ENCODE peak calls at places on chromosomes 12 and 14, in six cellular contexts. D is RWPE1, X is heart left ventricle, O is lung, Y is ovary, V is Panc1. F is an unnamed sample.

GRCh38 chr12:107139787-107140186 is 46.4 kb upstream of the CRY1 start:
- DNase-seq in Y (no peak), D (no peak), O (no peak), X (no peak), V (no peak), F (no peak)

GRCh38 chr14:50823763-50824636 is 7.0 kb downstream of the NIN start:
- DNase-seq in Y (no peak), D (no peak), V (no peak), X (no peak), O (no peak), F (no peak)

GRCh38 chr12:79725987-79726386 is 35.2 kb upstream of the PAWR start:
- DNase-seq in X (no peak), O (no peak), Y (no peak), V (no peak), D (peak; percentile 83), F (no peak)

GRCh38 chr14:70789361-70789760 is 20.0 kb downstream of the MAP3K9 start:
- DNase-seq in O (peak; percentile 68), Y (peak; percentile 63), D (no peak), X (no peak), V (no peak), F (no peak)

GRCh38 chr12:66050283-66050576 is 80.3 kb downstream of the LLPH start:
- DNase-seq in V (no peak), X (no peak), O (no peak), Y (no peak), D (no peak), F (no peak)

GRCh38 chr12:6215932-6216494 is 15.8 kb downstream of the CD9 start:
- DNase-seq in O (peak; percentile 92), V (peak; percentile 76), Y (no peak), D (peak; percentile 96), X (no peak), F (peak; percentile 79)

GRCh38 chr14:34895277-34895676 is 20.1 kb upstream of the BAZ1A start:
- DNase-seq in X (no peak), Y (no peak), D (no peak), O (no peak), V (no peak), F (no peak)

GRCh38 chr14:32627545-32628298 is 298.6 kb downstream of the AKAP6 start:
- DNase-seq in V (no peak), O (no peak), D (no peak), X (no peak), Y (no peak), F (no peak)

GRCh38 chr12:8018666-8019581 is 13.6 kb upstream of the FOXJ2 start:
- DNase-seq in D (no peak), X (no peak), Y (no peak), O (no peak), V (no peak), F (peak; percentile 61)

GRCh38 chr12:98388126-98388525 is 127.3 kb upstream of the TMPO start:
- DNase-seq in O (no peak), Y (no peak), V (no peak), X (no peak), D (no peak), F (no peak)

GRCh38 chr12:48795550-48796455 is 6.9 kb upstream of the ADCY6 start:
- DNase-seq in D (peak; percentile 89), Y (peak; percentile 85), O (peak; percentile 70), V (peak; percentile 79), X (peak; percentile 64), F (peak; percentile 68)

GRCh38 chr12:110844551-110845395 is 2.0 kb upstream of the CCDC63 start:
- DNase-seq in Y (no peak), O (no peak), V (no peak), D (peak; percentile 62), X (peak; percentile 80), F (no peak)

GRCh38 chr12:17976202-17976601 is 113.8 kb downstream of the RERGL start:
- DNase-seq in D (no peak), V (no peak), X (no peak), O (no peak), Y (no peak), F (no peak)

GRCh38 chr12:26608706-26609105 is 224.3 kb downstream of the ITPR2 start:
- DNase-seq in D (no peak), X (no peak), Y (no peak), O (no peak), V (no peak), F (no peak)

GRCh38 chr12:121804417-121805111 is 755 bp downstream of the SETD1B start:
- DNase-seq in X (no peak), O (peak; percentile 44), D (no peak), Y (peak; percentile 52), V (no peak), F (no peak)

GRCh38 chr14:77124345-77125274 is 17.0 kb downstream of the ZDHHC22 start:
- DNase-seq in O (no peak), V (no peak), D (no peak), Y (peak; percentile 34), X (peak; percentile 75), F (peak; percentile 67)

GRCh38 chr12:75636607-75637006 is 125.2 kb upstream of the KRR1 start:
- DNase-seq in X (no peak), V (no peak), O (no peak), Y (no peak), D (no peak), F (no peak)

GRCh38 chr12:39351153-39351552 is 91.8 kb downstream of the KIF21A start:
- DNase-seq in V (no peak), O (no peak), D (no peak), X (no peak), Y (no peak), F (no peak)

GRCh38 chr12:44159211-44159610 is 323.3 kb downstream of the TMEM117 start:
- DNase-seq in Y (no peak), V (no peak), D (no peak), O (no peak), X (no peak), F (no peak)

GRCh38 chr14:62209287-62209899 is 447.2 kb downstream of the SNAPC1 start:
- DNase-seq in V (no peak), O (no peak), X (no peak), D (peak; percentile 54), Y (no peak), F (no peak)

GRCh38 chr12:42958271-42958674 is 368.7 kb upstream of the PRICKLE1 start:
- DNase-seq in D (no peak), V (no peak), X (no peak), Y (no peak), O (no peak), F (no peak)

GRCh38 chr14:62031504-62031903 is 269.3 kb downstream of the SNAPC1 start:
- DNase-seq in V (no peak), Y (no peak), X (no peak), O (no peak), D (peak; percentile 25), F (no peak)

GRCh38 chr12:102406033-102406584 is 74.3 kb downstream of the IGF1 start:
- DNase-seq in Y (no peak), O (no peak), X (peak; percentile 64), D (peak; percentile 8), V (no peak), F (peak; percentile 54)

GRCh38 chr14:53953002-53953827 is 3.4 kb downstream of the BMP4 start:
- DNase-seq in O (peak; percentile 86), X (peak; percentile 89), V (no peak), D (peak; percentile 73), Y (peak; percentile 92), F (peak; percentile 75)

GRCh38 chr14:103748539-103748867 is 32.9 kb downstream of the ZFYVE21 start:
- DNase-seq in V (no peak), X (no peak), Y (no peak), D (no peak), O (no peak), F (no peak)

GRCh38 chr14:71776463-71777359 is 155.5 kb upstream of the RGS6 start:
- DNase-seq in D (no peak), V (no peak), O (no peak), Y (no peak), X (no peak), F (no peak)

GRCh38 chr12:1804545-1805332 is 15.6 kb upstream of the LRTM2 start:
- DNase-seq in X (peak; percentile 94), O (peak; percentile 89), Y (peak; percentile 86), D (peak; percentile 86), V (no peak), F (peak; percentile 92)

GRCh38 chr12:47507221-47507620 is 198.6 kb downstream of the RPAP3 start:
- DNase-seq in X (no peak), D (no peak), O (no peak), V (no peak), Y (no peak), F (no peak)

GRCh38 chr14:50954811-50955372 is 10.6 kb upstream of the PYGL start:
- DNase-seq in Y (no peak), O (no peak), X (no peak), D (peak; percentile 59), V (peak; percentile 45), F (no peak)

GRCh38 chr14:103562385-103563088 is at the start of the genes BAG5 and COA8:
- DNase-seq in Y (peak; percentile 78), X (peak; percentile 90), V (no peak), D (peak; percentile 87), O (peak; percentile 82), F (peak; percentile 73)

GRCh38 chr12:107461222-107461980 is 224.2 kb upstream of the PWP1 start:
- DNase-seq in X (no peak), O (no peak), D (peak; percentile 27), Y (no peak), V (no peak), F (no peak)

GRCh38 chr12:33330940-33331339 is 108.7 kb downstream of the SYT10 start:
- DNase-seq in V (no peak), D (no peak), Y (no peak), O (no peak), X (no peak), F (no peak)
- H3K27ac ChIP-seq in V (no peak overlapping the region), D (no peak overlapping the region), Y (no peak overlapping the region), O (no peak overlapping the region), X (no peak overlapping the region), F (no peak overlapping the region)

GRCh38 chr14:78933948-78934524 is 763.9 kb downstream of the NRXN3 start:
- DNase-seq in O (no peak), Y (no peak), V (no peak), D (peak; percentile 38), X (no peak), F (no peak)
- TF ChIP-seq CTCF in O (no peak), Y (no peak), V (peak; percentile 53), D (peak; percentile 35), X (peak; percentile 19), F (peak; percentile 57)

GRCh38 chr14:20610002-20610765 is 19.0 kb upstream of the RNASE12 start:
- DNase-seq in O (peak; percentile 79), X (peak; percentile 80), Y (peak; percentile 89), V (peak; percentile 72), D (no peak), F (peak; percentile 78)
- H3K27ac ChIP-seq in O (no peak overlapping the region), X (peak overlapping the region; percentile 34), Y (peak overlapping the region; percentile 64), V (peak overlapping the region; percentile 61), D (peak overlapping the region; percentile 72), F (peak overlapping the region; percentile 86)

DNA sequence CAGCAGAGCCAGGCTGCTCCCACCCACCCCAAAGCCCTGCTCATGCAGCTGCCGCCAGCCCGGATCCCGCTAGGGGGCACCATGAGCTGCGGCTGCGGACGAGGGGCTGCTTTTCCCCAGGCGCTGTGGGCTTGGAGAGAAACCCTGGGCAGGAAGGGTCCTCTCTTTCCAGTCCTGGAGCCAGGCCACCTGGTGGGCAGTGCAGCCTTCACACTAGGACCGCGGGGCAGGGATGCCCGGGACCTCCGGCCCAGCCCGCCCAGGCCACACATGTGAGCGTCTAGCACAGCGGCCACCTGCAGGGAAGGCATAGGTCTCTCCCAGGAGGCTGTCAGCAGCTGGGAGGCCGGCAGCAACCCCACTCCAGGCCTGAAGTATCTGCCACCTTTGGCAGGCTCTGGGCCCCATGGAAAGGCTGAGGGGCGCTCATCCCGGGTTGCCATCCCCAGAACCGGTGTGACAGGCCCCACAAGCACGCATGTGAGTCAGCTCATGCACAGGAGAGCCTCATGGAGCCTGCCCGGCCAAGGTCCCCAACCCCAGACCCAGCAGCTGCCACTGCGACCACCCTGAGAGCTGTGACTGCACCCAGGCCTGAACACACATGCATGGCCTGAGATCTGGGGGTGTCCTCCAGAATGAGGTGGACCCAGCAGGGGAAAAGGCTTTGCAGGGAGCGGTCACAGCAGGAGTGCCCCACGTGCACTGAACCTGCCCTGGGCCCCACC is 280.0 kb upstream of the RTL1 start:
- DNase-seq in O (peak; percentile 28), X (no peak), D (no peak), Y (peak; percentile 70), V (no peak), F (no peak)
- TF ChIP-seq CTCF in O (no peak), X (peak; percentile 8), D (no peak), Y (peak; percentile 62), V (no peak), F (peak; percentile 24)

F was measured in dorsolateral prefrontal cortex.